ENCODE peak calls at places on chromosomes 5 and 9, in ten cellular contexts. P is activated CD8-positive, alpha-beta T cell treated with anti-CD3 and anti-CD28 coated beads for 36 hours; Z is MM.1S; U is glutamatergic neuron; I is AG04450; C is sigmoid colon; E is neural crest cell; Y is OCI-LY7; J is astrocyte of the cerebellum; O is BJ. S is an unnamed sample.

GRCh38 chr5:53276825-53277224 is 167.3 kb upstream of the MOCS2 start:
- DNase-seq in P (no peak), Z (no peak), U (no peak), I (no peak), C (no peak), E (no peak), Y (no peak), J (no peak), O (no peak), S (no peak)

GRCh38 chr9:92510747-92511146 is 25.0 kb downstream of the ECM2 start:
- DNase-seq in P (no peak), Z (no peak), U (no peak), I (no peak), C (no peak), E (no peak), Y (no peak), J (no peak), O (no peak), S (no peak)

GRCh38 chr9:134381671-134382505 is 55.6 kb downstream of the RXRA start:
- DNase-seq in P (peak), Z (no peak), U (no peak), I (no peak), C (no peak), E (no peak), Y (peak), J (no peak), O (no peak), S (no peak)

GRCh38 chr9:98287383-98287782 is 31.9 kb upstream of the TBC1D2 start:
- DNase-seq in P (no peak), Z (no peak), U (no peak), I (no peak), C (no peak), E (no peak), Y (peak), J (no peak), O (no peak), S (no peak)

GRCh38 chr9:89886281-89886700 is 281.5 kb downstream of the GADD45G start:
- DNase-seq in P (no peak), Z (no peak), U (no peak), I (no peak), C (no peak), E (no peak), Y (no peak), J (no peak), O (peak), S (no peak)

GRCh38 chr5:129853588-129853987 is 50.7 kb upstream of the CHSY3 start:
- DNase-seq in P (no peak), Z (no peak), U (no peak), I (no peak), C (no peak), E (no peak), Y (no peak), J (no peak), O (no peak), S (no peak)

GRCh38 chr9:115531410-115532130 is 413.6 kb upstream of the TNC start:
- DNase-seq in P (no peak), Z (no peak), U (no peak), I (peak), C (no peak), E (no peak), Y (no peak), J (no peak), O (peak), S (peak)

GRCh38 chr5:132425009-132425937 is 55.8 kb downstream of the SLC22A5 start:
- DNase-seq in P (peak), Z (peak), U (no peak), I (no peak), C (peak), E (no peak), Y (peak), J (no peak), O (peak), S (peak)

GRCh38 chr5:50687548-50687947 is 21.1 kb downstream of the PARP8 start:
- DNase-seq in P (no peak), Z (no peak), U (no peak), I (no peak), C (no peak), E (no peak), Y (no peak), J (no peak), O (no peak), S (no peak)

GRCh38 chr5:104412649-104413240 is 850.2 kb upstream of the NUDT12 start:
- DNase-seq in P (peak), Z (peak), U (peak), I (no peak), C (no peak), E (peak), Y (peak), J (peak), O (no peak), S (no peak)

GRCh38 chr9:86333651-86334050 is 20.6 kb downstream of the TUT7 start:
- DNase-seq in P (no peak), Z (no peak), U (no peak), I (no peak), C (no peak), E (no peak), Y (no peak), J (no peak), O (no peak), S (no peak)

GRCh38 chr9:127904518-127904887 is 5.1 kb upstream of the ST6GALNAC6 start:
- DNase-seq in P (no peak), Z (no peak), U (no peak), I (no peak), C (peak), E (no peak), Y (no peak), J (no peak), O (no peak), S (no peak)

GRCh38 chr9:129069128-129069824 is 11.6 kb upstream of the DOLPP1 start:
- DNase-seq in P (peak), Z (no peak), U (no peak), I (no peak), C (peak), E (no peak), Y (no peak), J (no peak), O (no peak), S (no peak)

GRCh38 chr5:112228672-112229071 is 190.4 kb downstream of the EPB41L4A start:
- DNase-seq in P (no peak), Z (no peak), U (no peak), I (no peak), C (peak), E (no peak), Y (no peak), J (peak), O (no peak), S (peak)

GRCh38 chr9:28052104-28052503 is 478.8 kb upstream of the C9orf72 start:
- DNase-seq in P (no peak), Z (no peak), U (no peak), I (no peak), C (no peak), E (no peak), Y (no peak), J (no peak), O (no peak), S (no peak)

GRCh38 chr5:160287378-160288051 is 24.8 kb downstream of the CCNJL start:
- DNase-seq in P (no peak), Z (no peak), U (peak), I (no peak), C (no peak), E (peak), Y (no peak), J (no peak), O (no peak), S (peak)

GRCh38 chr5:55841976-55842375 is 9.2 kb upstream of the IL31RA start:
- DNase-seq in P (no peak), Z (no peak), U (no peak), I (no peak), C (no peak), E (no peak), Y (no peak), J (no peak), O (no peak), S (no peak)

GRCh38 chr5:1536298-1537165 is 12.8 kb upstream of the LPCAT1 start:
- DNase-seq in P (peak), Z (peak), U (no peak), I (no peak), C (peak), E (no peak), Y (peak), J (no peak), O (no peak), S (no peak)

GRCh38 chr9:113957778-113958430 is 81.8 kb downstream of the ZNF618 start:
- DNase-seq in P (no peak), Z (no peak), U (no peak), I (peak), C (no peak), E (no peak), Y (no peak), J (peak), O (peak), S (peak)

GRCh38 chr5:1493413-1493812 is 30.3 kb downstream of the LPCAT1 start:
- DNase-seq in P (no peak), Z (no peak), U (no peak), I (no peak), C (no peak), E (no peak), Y (no peak), J (no peak), O (no peak), S (no peak)

GRCh38 chr9:73038089-73038509 is 85.2 kb upstream of the ALDH1A1 start:
- DNase-seq in P (no peak), Z (no peak), U (no peak), I (no peak), C (no peak), E (no peak), Y (no peak), J (no peak), O (no peak), S (no peak)

GRCh38 chr5:6950250-6950649 is 237.0 kb downstream of the TENT4A start:
- DNase-seq in P (peak), Z (no peak), U (no peak), I (no peak), C (no peak), E (no peak), Y (no peak), J (no peak), O (no peak), S (no peak)

GRCh38 chr9:114002986-114003740 is 74.9 kb downstream of the AMBP start:
- DNase-seq in P (no peak), Z (no peak), U (no peak), I (no peak), C (peak), E (no peak), Y (no peak), J (no peak), O (no peak), S (no peak)

GRCh38 chr5:983568-983967 is 25.0 kb upstream of the NKD2 start:
- DNase-seq in P (no peak), Z (no peak), U (no peak), I (no peak), C (no peak), E (no peak), Y (no peak), J (no peak), O (no peak), S (no peak)

GRCh38 chr9:94167376-94167775 is 83.1 kb downstream of the PTPDC1 start:
- DNase-seq in P (no peak), Z (no peak), U (no peak), I (no peak), C (no peak), E (no peak), Y (no peak), J (no peak), O (no peak), S (no peak)

GRCh38 chr9:90770339-90770738 is 31.3 kb upstream of the SYK start:
- DNase-seq in P (no peak), Z (no peak), U (no peak), I (no peak), C (no peak), E (no peak), Y (peak), J (no peak), O (no peak), S (no peak)

GRCh38 chr5:140166911-140167310 is 8.1 kb upstream of the CYSTM1 start:
- DNase-seq in P (no peak), Z (no peak), U (no peak), I (no peak), C (no peak), E (no peak), Y (no peak), J (no peak), O (no peak), S (no peak)
- TF ChIP-seq CTCF in P (no peak), Z (no peak), U (no peak), I (no peak), C (no peak), E (no peak), Y (no peak), J (no peak), O (no peak), S (no peak)

DNA sequence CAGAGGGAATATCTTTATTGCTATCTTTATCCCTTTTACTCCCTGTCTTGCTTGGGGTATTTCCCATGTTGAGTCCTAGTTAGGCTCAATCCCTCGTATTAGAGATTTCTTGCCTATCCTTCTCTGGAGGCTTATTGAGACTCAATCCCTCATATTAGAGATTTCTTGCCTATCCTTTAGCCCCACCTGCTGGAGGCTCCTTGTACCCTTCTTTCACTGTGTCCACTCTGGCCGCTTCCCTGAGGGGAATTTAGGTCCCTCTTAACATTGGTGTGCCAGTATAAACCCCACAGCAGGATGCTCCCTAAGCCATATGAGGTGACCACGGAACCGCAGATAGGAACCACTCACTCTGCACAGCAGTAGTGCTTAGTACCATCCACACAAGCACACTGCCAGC is 110.7 kb upstream of the MAMDC2 start:
- DNase-seq in P (peak), Z (peak), U (no peak), I (no peak), C (no peak), E (peak), Y (peak), J (no peak), O (no peak), S (no peak)
- TF ChIP-seq CTCF in P (no peak), Z (peak), U (no peak), I (peak), C (no peak), E (peak), Y (peak), J (no peak), O (peak), S (no peak)

GRCh38 chr5:64796301-64796700 is 27.6 kb downstream of the CWC27 start:
- DNase-seq in P (no peak), Z (no peak), U (no peak), I (no peak), C (no peak), E (no peak), Y (no peak), J (no peak), O (no peak), S (no peak)

GRCh38 chr5:64789457-64789856 is 20.7 kb downstream of the CWC27 start:
- DNase-seq in P (no peak), Z (no peak), U (no peak), I (peak), C (no peak), E (no peak), Y (no peak), J (no peak), O (no peak), S (peak)

GRCh38 chr5:64790210-64790609 is 21.5 kb downstream of the CWC27 start:
- DNase-seq in P (no peak), Z (no peak), U (no peak), I (no peak), C (no peak), E (no peak), Y (no peak), J (no peak), O (no peak), S (no peak)

GRCh38 chr5:64792474-64792873 is 23.7 kb downstream of the CWC27 start:
- DNase-seq in P (no peak), Z (no peak), U (no peak), I (no peak), C (no peak), E (no peak), Y (no peak), J (no peak), O (no peak), S (no peak)

GRCh38 chr5:64794053-64794770 is 25.5 kb downstream of the CWC27 start:
- DNase-seq in P (no peak), Z (no peak), U (no peak), I (no peak), C (no peak), E (no peak), Y (no peak), J (no peak), O (no peak), S (no peak)
- TF ChIP-seq CTCF in P (no peak), Z (no peak), U (no peak), I (no peak), C (no peak), E (no peak), Y (no peak), J (no peak), O (no peak), S (no peak)

DNA sequence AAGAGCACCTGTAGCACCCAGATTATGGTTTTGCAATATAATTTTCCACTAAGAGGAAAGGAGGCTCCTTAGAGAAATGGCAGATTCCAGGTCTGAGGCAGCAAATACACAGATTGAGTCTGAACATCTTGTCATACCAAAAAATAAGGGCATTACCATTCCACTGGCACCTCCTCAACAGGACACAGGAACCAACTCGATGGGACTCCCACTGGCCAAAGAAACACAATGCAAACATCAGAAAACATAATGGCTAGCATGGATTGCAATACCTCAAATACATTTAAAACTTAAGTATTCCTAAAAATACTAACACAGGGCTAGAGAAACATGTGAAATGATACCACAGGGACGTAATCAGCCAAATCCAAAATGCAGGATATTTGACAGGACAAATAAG is 12.4 kb upstream of the RANBP17 start:
- DNase-seq in P (no peak), Z (no peak), U (no peak), I (no peak), C (no peak), E (no peak), Y (no peak), J (no peak), O (no peak), S (no peak)
- TF ChIP-seq CTCF in P (no peak), Z (no peak), U (no peak), I (no peak), C (no peak), E (no peak), Y (peak), J (no peak), O (no peak), S (no peak)

GRCh38 chr5:82467006-82467561 is 188.9 kb upstream of the RPS23 start:
- DNase-seq in P (peak), Z (no peak), U (no peak), I (no peak), C (no peak), E (no peak), Y (no peak), J (no peak), O (peak), S (peak)
- TF ChIP-seq CTCF in P (no peak), Z (no peak), U (no peak), I (no peak), C (no peak), E (no peak), Y (no peak), J (no peak), O (peak), S (peak)

GRCh38 chr5:10500669-10501068 is 59.0 kb downstream of the ROPN1L start:
- DNase-seq in P (no peak), Z (no peak), U (no peak), I (no peak), C (no peak), E (no peak), Y (no peak), J (no peak), O (no peak), S (no peak)

GRCh38 chr5:10501554-10502075 is 59.9 kb downstream of the ROPN1L start:
- DNase-seq in P (no peak), Z (no peak), U (no peak), I (no peak), C (no peak), E (no peak), Y (no peak), J (no peak), O (no peak), S (no peak)

GRCh38 chr5:10499776-10500175 is 58.1 kb downstream of the ROPN1L start:
- DNase-seq in P (no peak), Z (no peak), U (no peak), I (no peak), C (no peak), E (no peak), Y (no peak), J (no peak), O (no peak), S (no peak)

GRCh38 chr5:10499066-10499465 is 57.4 kb downstream of the ROPN1L start:
- DNase-seq in P (no peak), Z (no peak), U (no peak), I (no peak), C (no peak), E (no peak), Y (no peak), J (no peak), O (no peak), S (no peak)

GRCh38 chr5:10498350-10498749 is 56.7 kb downstream of the ROPN1L start:
- DNase-seq in P (no peak), Z (no peak), U (no peak), I (no peak), C (no peak), E (no peak), Y (no peak), J (no peak), O (no peak), S (no peak)
- TF ChIP-seq CTCF in P (no peak), Z (no peak), U (no peak), I (no peak), C (no peak), E (no peak), Y (no peak), J (no peak), O (no peak), S (no peak)

DNA sequence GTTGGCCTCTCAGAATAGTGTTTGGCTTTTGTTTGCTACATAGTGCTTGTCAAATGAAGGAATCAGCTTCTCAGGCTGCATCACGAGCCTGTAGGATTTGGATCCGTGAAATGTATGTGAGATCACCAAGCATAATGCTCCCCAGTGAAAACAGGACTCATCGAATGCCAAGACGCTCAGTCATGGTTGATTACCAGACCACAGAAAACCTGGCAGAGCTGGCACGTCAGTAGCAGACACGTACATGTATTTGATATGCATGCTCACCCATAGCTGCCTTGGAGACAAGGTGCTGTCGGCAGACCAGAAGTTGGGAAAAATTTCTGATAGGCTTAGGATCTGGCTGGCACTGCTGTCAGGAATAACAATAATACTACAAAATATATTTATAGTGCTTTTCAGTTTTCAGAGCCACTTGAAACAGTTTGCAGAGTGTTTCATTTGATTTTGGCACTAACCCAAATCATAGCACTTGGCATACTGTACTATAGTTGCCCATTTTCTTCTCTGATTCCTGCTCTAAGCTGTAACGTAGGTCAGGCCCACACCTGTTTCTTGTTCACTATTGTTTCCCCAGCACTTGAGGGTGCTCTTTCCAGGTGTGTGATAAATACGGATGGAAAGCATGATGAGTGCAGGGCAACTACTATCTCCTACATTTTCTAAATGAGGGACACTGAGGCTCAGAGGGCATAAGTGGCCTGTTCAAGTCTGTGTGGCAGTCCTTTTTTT is 226.1 kb downstream of the NR3C1 start:
- DNase-seq in P (no peak), Z (no peak), U (no peak), I (peak), C (no peak), E (no peak), Y (no peak), J (peak), O (no peak), S (peak)
- TF ChIP-seq CTCF in P (no peak), Z (no peak), U (no peak), I (no peak), C (no peak), E (no peak), Y (no peak), J (no peak), O (no peak), S (no peak)

DNA sequence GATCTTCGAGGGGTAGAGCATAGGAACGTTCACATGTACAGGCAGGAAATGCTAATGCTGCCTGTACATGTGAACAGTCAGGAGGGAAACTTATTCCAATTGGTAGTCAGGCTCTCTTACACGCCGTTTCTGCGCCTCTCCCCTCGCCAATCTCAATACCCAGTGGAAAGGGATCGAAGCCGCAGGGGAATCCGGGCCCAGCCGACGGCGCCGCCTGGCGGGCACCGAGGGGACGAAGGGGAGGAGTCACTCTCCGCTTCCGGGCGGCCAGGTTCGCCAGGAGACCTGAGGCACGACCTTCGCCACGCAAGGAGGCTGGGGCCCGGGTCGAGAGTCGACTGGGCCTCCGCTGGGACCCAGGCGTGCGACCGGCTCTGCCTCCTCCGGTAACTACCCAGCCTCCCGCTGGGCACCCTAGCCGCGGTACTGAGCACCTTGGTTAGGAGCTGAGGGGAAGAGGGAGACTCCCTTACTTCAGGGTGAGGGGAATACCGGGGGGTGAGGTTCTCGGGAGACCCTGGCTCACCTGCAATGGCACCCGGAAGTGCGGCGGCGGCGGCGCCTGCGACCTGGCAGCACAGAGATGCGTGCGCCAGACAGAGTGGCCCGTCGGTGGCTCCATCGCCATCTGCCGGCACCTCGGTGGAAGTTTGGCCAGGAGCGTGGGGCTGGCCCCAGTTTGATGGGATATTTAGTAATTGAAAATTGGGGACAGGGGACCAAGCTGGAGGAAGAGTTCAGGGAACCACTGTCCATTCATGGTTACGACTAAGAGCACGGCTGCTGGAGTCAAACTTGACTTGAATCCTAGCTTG is at the start of gene PIGO:
- DNase-seq in P (peak), Z (peak), U (peak), I (no peak), C (peak), E (peak), Y (peak), J (peak), O (no peak), S (peak)
- TF ChIP-seq CTCF in P (peak), Z (peak), U (peak), I (peak), C (peak), E (peak), Y (peak), J (peak), O (peak), S (peak)

S was measured in AG09319.